ENCODE peak calls at places on chromosomes 7 and 10, in four cellular contexts. D is foreskin fibroblast; A is activated T-cell treated with anti-CD3 and anti-CD28 coated beads, Interleukin-2, amount 50 U/mL, for 1 hour; I is Calu3. P is an unnamed sample.

GRCh38 chr7:82624337-82624736 is 180.8 kb upstream of the CACNA2D1 start:
- DNase-seq in I (no peak), D (peak; percentile 88), A (no peak), P (no peak)

GRCh38 chr7:32177216-32177615 is 107.0 kb upstream of the PDE1C start:
- DNase-seq in A (no peak), I (no peak), D (no peak), P (no peak)

GRCh38 chr7:122762071-122762470 is 59.3 kb upstream of the RNF148 start:
- DNase-seq in A (no peak), I (no peak), D (no peak), P (no peak)

GRCh38 chr10:119341236-119342016 is 134.1 kb downstream of the GRK5 start:
- DNase-seq in I (peak; percentile 18), A (peak; percentile 40), D (peak; percentile 51), P (peak; percentile 55)

GRCh38 chr10:133258066-133258817 is 18.4 kb downstream of the ADAM8 start:
- DNase-seq in D (no peak), A (peak; percentile 60), I (peak; percentile 54), P (no peak)

GRCh38 chr10:103612462-103613365 is 119.2 kb downstream of the NEURL1 start:
- DNase-seq in A (no peak), D (peak; percentile 84), I (no peak), P (no peak)

GRCh38 chr10:125709553-125710266 is 9.8 kb upstream of the EDRF1 start:
- DNase-seq in I (no peak), A (no peak), D (no peak), P (no peak)

GRCh38 chr10:42638821-42639270 is 476 bp upstream of the ZNF33B start:
- DNase-seq in A (no peak), D (no peak), I (no peak), P (no peak)

GRCh38 chr10:34539533-34540315 is 275.4 kb downstream of the PARD3 start:
- DNase-seq in I (no peak), A (no peak), D (peak; percentile 44), P (no peak)

GRCh38 chr10:44995914-44996633 is 4.6 kb upstream of the ZNF22 start:
- DNase-seq in I (no peak), A (no peak), D (no peak), P (peak; percentile 66)

GRCh38 chr10:133564816-133565215 is 567 bp downstream of the SYCE1 start:
- DNase-seq in I (no peak), A (no peak), D (no peak), P (no peak)

GRCh38 chr7:90552521-90552920 is 43.6 kb upstream of the CDK14 start:
- DNase-seq in A (no peak), D (no peak), I (no peak), P (no peak)

GRCh38 chr10:77949167-77949566 is 22.6 kb upstream of the DLG5 start:
- DNase-seq in I (peak; percentile 87), D (peak; percentile 61), A (no peak), P (no peak)

GRCh38 chr7:13115157-13115772 is 427.8 kb downstream of the ARL4A start:
- DNase-seq in D (no peak), A (no peak), I (no peak), P (peak; percentile 33)

GRCh38 chr7:123004931-123005330 is 9.4 kb upstream of the TAS2R16 start:
- DNase-seq in I (no peak), D (no peak), A (no peak), P (no peak)

GRCh38 chr10:13219685-13220670 is 14.2 kb downstream of the UCMA start:
- DNase-seq in I (peak; percentile 63), A (peak; percentile 19), D (no peak), P (peak; percentile 70)

GRCh38 chr7:2384354-2385243 is 18.8 kb upstream of the CHST12 start:
- DNase-seq in I (no peak), A (no peak), D (no peak), P (no peak)

GRCh38 chr7:129298268-129298893 is 73.6 kb downstream of the AHCYL2 start:
- DNase-seq in A (peak; percentile 50), D (peak; percentile 7), I (peak; percentile 55), P (peak; percentile 38)

P was measured in Caco-2.